ENCODE peak calls at places on chromosomes 4 and X, in four cellular contexts. One of them, this sample, is unnamed.

GRCh38 chrX:81206471-81206870 is 4.6 kb downstream of the SH3BGRL start:
- DNase-seq in omental fat pad: no peak
- DNase-seq in glutamatergic neuron: no peak
- DNase-seq in astrocyte: no peak
- DNase-seq in this sample: no peak

GRCh38 chrX:41122664-41123257 is 37.5 kb downstream of the USP9X start:
- DNase-seq in omental fat pad: no peak
- DNase-seq in glutamatergic neuron: no peak
- DNase-seq in astrocyte: no peak
- DNase-seq in this sample: no peak

GRCh38 chr4:28799696-28800095 is 1920.5 kb upstream of the PCDH7 start:
- DNase-seq in omental fat pad: no peak
- DNase-seq in glutamatergic neuron: no peak
- DNase-seq in astrocyte: peak; percentile 4
- DNase-seq in this sample: no peak

GRCh38 chrX:136438192-136438591 is 49.6 kb upstream of the BRS3 start:
- DNase-seq in omental fat pad: no peak
- DNase-seq in glutamatergic neuron: no peak
- DNase-seq in astrocyte: no peak
- DNase-seq in this sample: no peak

GRCh38 chr4:99379571-99379970 is 27.0 kb upstream of the ADH1C start:
- DNase-seq in omental fat pad: no peak
- DNase-seq in glutamatergic neuron: no peak
- DNase-seq in astrocyte: no peak
- DNase-seq in this sample: no peak

GRCh38 chr4:41977709-41978108 is 3.8 kb upstream of the DCAF4L1 start:
- DNase-seq in omental fat pad: no peak
- DNase-seq in glutamatergic neuron: no peak
- DNase-seq in astrocyte: peak; percentile 18
- DNase-seq in this sample: no peak

GRCh38 chr4:20383283-20383682 is 131.6 kb downstream of the SLIT2 start:
- DNase-seq in omental fat pad: no peak
- DNase-seq in glutamatergic neuron: no peak
- DNase-seq in astrocyte: no peak
- DNase-seq in this sample: no peak

GRCh38 chrX:114675365-114675764 is 91.5 kb downstream of the HTR2C start:
- DNase-seq in omental fat pad: no peak
- DNase-seq in glutamatergic neuron: no peak
- DNase-seq in astrocyte: peak; percentile 66
- DNase-seq in this sample: no peak

GRCh38 chr4:151117371-151117962 is 18.0 kb downstream of the RPS3A start:
- DNase-seq in omental fat pad: peak; percentile 38
- DNase-seq in glutamatergic neuron: peak; percentile 66
- DNase-seq in astrocyte: peak; percentile 39
- DNase-seq in this sample: peak; percentile 31

GRCh38 chr4:86950835-86951525 is 16.2 kb downstream of the AFF1 start:
- DNase-seq in omental fat pad: no peak
- DNase-seq in glutamatergic neuron: no peak
- DNase-seq in astrocyte: no peak
- DNase-seq in this sample: no peak

GRCh38 chrX:84339507-84340364 is 151.7 kb upstream of the RPS6KA6 start:
- DNase-seq in omental fat pad: no peak
- DNase-seq in glutamatergic neuron: no peak
- DNase-seq in astrocyte: no peak
- DNase-seq in this sample: no peak

GRCh38 chr4:15197005-15197404 is 194.7 kb downstream of the CPEB2 start:
- DNase-seq in omental fat pad: no peak
- DNase-seq in glutamatergic neuron: peak; percentile 32
- DNase-seq in astrocyte: peak; percentile 8
- DNase-seq in this sample: no peak

GRCh38 chr4:153211986-153212720 is 7.9 kb downstream of the TRIM2 start:
- DNase-seq in omental fat pad: no peak
- DNase-seq in glutamatergic neuron: no peak
- DNase-seq in astrocyte: peak; percentile 55
- DNase-seq in this sample: no peak

GRCh38 chr4:15378055-15378454 is 49.8 kb upstream of the C1QTNF7 start:
- DNase-seq in omental fat pad: no peak
- DNase-seq in glutamatergic neuron: no peak
- DNase-seq in astrocyte: no peak
- DNase-seq in this sample: no peak

GRCh38 chr4:21226637-21227538 is 526.6 kb downstream of the PACRGL start:
- DNase-seq in omental fat pad: no peak
- DNase-seq in glutamatergic neuron: no peak
- DNase-seq in astrocyte: no peak
- DNase-seq in this sample: no peak

GRCh38 chrX:124606724-124607123 is 260.4 kb downstream of the SH2D1A start:
- DNase-seq in omental fat pad: no peak
- DNase-seq in glutamatergic neuron: no peak
- DNase-seq in astrocyte: no peak
- DNase-seq in this sample: no peak

GRCh38 chrX:68508799-68509198 is 9.9 kb downstream of the YIPF6 start:
- DNase-seq in omental fat pad: no peak
- DNase-seq in glutamatergic neuron: no peak
- DNase-seq in astrocyte: no peak
- DNase-seq in this sample: no peak

GRCh38 chr4:92304073-92304472 is 307 bp downstream of the GRID2 start:
- DNase-seq in omental fat pad: no peak
- DNase-seq in glutamatergic neuron: peak; percentile 23
- DNase-seq in astrocyte: no peak
- DNase-seq in this sample: no peak

GRCh38 chr4:8697826-8698225 is 105.3 kb downstream of the CPZ start:
- DNase-seq in omental fat pad: no peak
- DNase-seq in glutamatergic neuron: no peak
- DNase-seq in astrocyte: no peak
- DNase-seq in this sample: peak; percentile 22

GRCh38 chrX:103503163-103503852 is 16.0 kb downstream of the RAB40A start:
- DNase-seq in omental fat pad: no peak
- DNase-seq in glutamatergic neuron: no peak
- DNase-seq in astrocyte: peak; percentile 16
- DNase-seq in this sample: no peak

GRCh38 chr4:1406416-1406945 is at the start of gene NKX1-1:
- DNase-seq in omental fat pad: no peak
- DNase-seq in glutamatergic neuron: peak; percentile 34
- DNase-seq in astrocyte: no peak
- DNase-seq in this sample: no peak

GRCh38 chrX:49876750-49877149 is 2.5 kb upstream of the USP27X start:
- DNase-seq in omental fat pad: no peak
- DNase-seq in glutamatergic neuron: no peak
- DNase-seq in astrocyte: no peak
- DNase-seq in this sample: no peak

GRCh38 chr4:168797176-168797575 is 212.9 kb downstream of the CBR4 start:
- DNase-seq in omental fat pad: no peak
- DNase-seq in glutamatergic neuron: no peak
- DNase-seq in astrocyte: peak; percentile 92
- DNase-seq in this sample: no peak

GRCh38 chrX:14125451-14125850 is 95.8 kb upstream of the GEMIN8 start:
- DNase-seq in omental fat pad: no peak
- DNase-seq in glutamatergic neuron: no peak
- DNase-seq in astrocyte: no peak
- DNase-seq in this sample: no peak

GRCh38 chr4:97912151-97912550 is 231.1 kb downstream of the STPG2 start:
- DNase-seq in omental fat pad: no peak
- DNase-seq in glutamatergic neuron: no peak
- DNase-seq in astrocyte: no peak
- DNase-seq in this sample: no peak

GRCh38 chr4:32133141-32133540 is 1413.0 kb downstream of the PCDH7 start:
- DNase-seq in omental fat pad: no peak
- DNase-seq in glutamatergic neuron: no peak
- DNase-seq in astrocyte: no peak
- DNase-seq in this sample: no peak

GRCh38 chr4:61540944-61541343 is 340.8 kb downstream of the ADGRL3 start:
- DNase-seq in omental fat pad: no peak
- DNase-seq in glutamatergic neuron: no peak
- DNase-seq in astrocyte: no peak
- DNase-seq in this sample: no peak

GRCh38 chrX:69065451-69065850 is 99.8 kb downstream of the PJA1 start:
- DNase-seq in omental fat pad: no peak
- DNase-seq in glutamatergic neuron: no peak
- DNase-seq in astrocyte: peak; percentile 45
- DNase-seq in this sample: no peak

GRCh38 chr4:2250764-2251072 is 8.8 kb upstream of the HAUS3 start:
- DNase-seq in omental fat pad: no peak
- DNase-seq in glutamatergic neuron: peak; percentile 15
- DNase-seq in astrocyte: no peak
- DNase-seq in this sample: no peak

GRCh38 chrX:134377537-134377936 is 82.4 kb upstream of the HPRT1 start:
- DNase-seq in omental fat pad: no peak
- DNase-seq in glutamatergic neuron: no peak
- DNase-seq in astrocyte: peak; percentile 36
- DNase-seq in this sample: no peak

GRCh38 chr4:164509951-164510350 is 244.0 kb upstream of the SMIM31 start:
- DNase-seq in omental fat pad: no peak
- DNase-seq in glutamatergic neuron: no peak
- DNase-seq in astrocyte: peak; percentile 10
- DNase-seq in this sample: no peak

GRCh38 chr4:85228264-85228663 is 246.7 kb upstream of the ARHGAP24 start:
- DNase-seq in omental fat pad: no peak
- DNase-seq in glutamatergic neuron: no peak
- DNase-seq in astrocyte: no peak
- DNase-seq in this sample: no peak

GRCh38 chr4:27149541-27150212 is 289.0 kb downstream of the STIM2 start:
- DNase-seq in omental fat pad: no peak
- DNase-seq in glutamatergic neuron: no peak
- DNase-seq in astrocyte: peak; percentile 77
- DNase-seq in this sample: no peak

GRCh38 chr4:98851806-98852205 is 77.1 kb downstream of the EIF4E start:
- DNase-seq in omental fat pad: no peak
- DNase-seq in glutamatergic neuron: no peak
- DNase-seq in astrocyte: peak; percentile 25
- DNase-seq in this sample: no peak

GRCh38 chrX:68997911-68998310 is 167.3 kb downstream of the PJA1 start:
- DNase-seq in omental fat pad: no peak
- DNase-seq in glutamatergic neuron: no peak
- DNase-seq in astrocyte: peak; percentile 73
- DNase-seq in this sample: no peak

GRCh38 chr4:44446801-44447562 is 1.6 kb downstream of the KCTD8 start:
- DNase-seq in omental fat pad: no peak
- DNase-seq in glutamatergic neuron: peak; percentile 60
- DNase-seq in astrocyte: no peak
- DNase-seq in this sample: peak; percentile 16

GRCh38 chrX:31222946-31223345 is 151.1 kb upstream of the FTHL17 start:
- DNase-seq in omental fat pad: no peak
- DNase-seq in glutamatergic neuron: no peak
- DNase-seq in astrocyte: no peak
- DNase-seq in this sample: no peak

GRCh38 chrX:105567046-105567445 is 255.3 kb upstream of the NRK start:
- DNase-seq in omental fat pad: no peak
- DNase-seq in glutamatergic neuron: no peak
- DNase-seq in astrocyte: no peak
- DNase-seq in this sample: no peak

DNA sequence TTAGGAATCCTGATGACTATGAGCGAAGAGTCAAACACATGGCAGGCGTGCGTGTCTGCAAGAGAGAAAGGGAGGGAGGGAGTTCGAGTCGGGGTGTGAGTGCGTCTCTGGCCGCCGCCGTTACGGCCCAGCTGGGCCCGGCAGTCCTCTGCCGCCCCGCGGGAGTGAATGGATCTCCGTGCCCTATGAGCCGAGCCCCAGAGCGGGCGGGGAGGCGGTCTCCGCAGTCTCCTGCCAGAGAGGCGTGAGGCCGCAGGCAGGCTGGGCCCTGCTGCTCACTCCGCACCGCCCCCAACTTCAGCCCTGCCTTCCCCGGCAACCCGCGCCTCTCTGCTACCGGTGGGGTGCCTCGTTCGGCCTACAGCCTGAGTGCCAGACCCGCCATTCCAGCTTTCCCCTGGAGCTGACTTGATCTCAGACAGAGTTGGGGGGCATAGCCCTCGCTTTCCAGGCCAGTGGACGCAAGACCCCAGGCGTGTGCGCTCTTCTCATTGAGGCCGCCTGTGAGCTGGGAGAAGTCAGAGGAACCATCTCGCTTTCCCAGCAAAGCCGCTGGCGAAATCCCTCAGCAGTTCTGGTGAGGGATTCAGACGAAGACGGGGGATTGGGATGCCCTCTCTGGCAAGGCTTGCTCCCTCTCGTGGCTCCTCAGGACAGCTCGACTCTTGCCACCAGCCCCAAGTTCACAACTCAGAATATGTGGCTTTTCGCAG is 1.4 kb downstream of the SLC16A2 start:
- DNase-seq in omental fat pad: no peak
- DNase-seq in glutamatergic neuron: peak; percentile 71
- DNase-seq in astrocyte: peak; percentile 54
- DNase-seq in this sample: peak; percentile 65
- TF ChIP-seq CTCF in omental fat pad: no peak
- TF ChIP-seq CTCF in glutamatergic neuron: no peak
- TF ChIP-seq CTCF in astrocyte: no peak
- TF ChIP-seq CTCF in this sample: no peak

DNA sequence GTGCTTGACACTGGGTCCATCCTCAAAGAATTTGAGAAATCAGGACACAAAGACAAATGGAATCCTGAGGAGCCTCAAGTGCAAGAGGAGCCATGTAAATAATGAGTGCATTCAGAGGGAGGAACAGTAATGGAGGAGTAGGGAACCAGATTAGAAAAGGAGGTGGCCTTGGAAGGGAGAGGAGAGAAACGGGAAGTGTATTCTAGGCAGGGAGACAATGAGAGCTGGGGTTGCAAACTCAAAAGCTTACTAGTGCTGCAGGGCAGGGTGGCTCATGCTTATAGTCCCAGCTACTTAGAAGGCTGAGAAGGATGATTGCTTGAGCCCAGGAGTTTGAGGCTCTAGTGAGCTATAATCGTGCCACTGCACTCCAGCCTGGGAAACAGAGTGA is 113.2 kb upstream of the LSM6 start:
- DNase-seq in omental fat pad: no peak
- DNase-seq in glutamatergic neuron: no peak
- DNase-seq in astrocyte: no peak
- DNase-seq in this sample: no peak
- TF ChIP-seq CTCF in omental fat pad: no peak
- TF ChIP-seq CTCF in glutamatergic neuron: no peak
- TF ChIP-seq CTCF in astrocyte: no peak
- TF ChIP-seq CTCF in this sample: no peak

GRCh38 chrX:110665636-110666035 is 130.0 kb downstream of the CHRDL1 start:
- DNase-seq in omental fat pad: no peak
- DNase-seq in glutamatergic neuron: peak; percentile 59
- DNase-seq in astrocyte: no peak
- DNase-seq in this sample: peak; percentile 41
- TF ChIP-seq CTCF in omental fat pad: no peak
- TF ChIP-seq CTCF in glutamatergic neuron: peak; percentile 31
- TF ChIP-seq CTCF in astrocyte: peak; percentile 48
- TF ChIP-seq CTCF in this sample: peak; percentile 20

GRCh38 chr4:184479516-184479950 is 5.2 kb upstream of the IRF2 start:
- DNase-seq in omental fat pad: no peak
- DNase-seq in glutamatergic neuron: no peak
- DNase-seq in astrocyte: no peak
- DNase-seq in this sample: no peak
- TF ChIP-seq CTCF in omental fat pad: no peak
- TF ChIP-seq CTCF in glutamatergic neuron: no peak
- TF ChIP-seq CTCF in astrocyte: no peak
- TF ChIP-seq CTCF in this sample: no peak

GRCh38 chr4:139083533-139084424 is 68.2 kb downstream of the NOCT start:
- DNase-seq in omental fat pad: peak; percentile 36
- DNase-seq in glutamatergic neuron: peak; percentile 94
- DNase-seq in astrocyte: peak; percentile 88
- DNase-seq in this sample: peak; percentile 73
- TF ChIP-seq CTCF in omental fat pad: no peak
- TF ChIP-seq CTCF in glutamatergic neuron: peak; percentile 28
- TF ChIP-seq CTCF in astrocyte: no peak
- TF ChIP-seq CTCF in this sample: no peak